ENCODE peak calls at places on chromosomes 16 and 17, in four cellular contexts. One of them, this sample, is unnamed. For H3K36me3, the result is how much of the 10 kb centered on the place peaks cover.

GRCh38 chr16:57235128-57236092 is 9.6 kb upstream of the ARL2BP start:
- DNase-seq in neuronal stem cell: no peak
- DNase-seq in H1: no peak
- DNase-seq in trophoblast cell: no peak
- DNase-seq in this sample: no peak

GRCh38 chr16:794091-794842 is 5.8 kb downstream of the CHTF18 start:
- DNase-seq in neuronal stem cell: no peak
- DNase-seq in H1: no peak
- DNase-seq in trophoblast cell: no peak
- DNase-seq in this sample: no peak

GRCh38 chr17:57902117-57902799 is 52.4 kb upstream of the MRPS23 start:
- DNase-seq in neuronal stem cell: no peak
- DNase-seq in H1: no peak
- DNase-seq in trophoblast cell: no peak
- DNase-seq in this sample: no peak

GRCh38 chr17:74442291-74442669 is 10.4 kb downstream of the GPRC5C start:
- DNase-seq in neuronal stem cell: no peak
- DNase-seq in H1: no peak
- DNase-seq in trophoblast cell: no peak
- DNase-seq in this sample: no peak

GRCh38 chr16:59604331-59604730 is 870.2 kb upstream of the GOT2 start:
- DNase-seq in neuronal stem cell: no peak
- DNase-seq in H1: no peak
- DNase-seq in trophoblast cell: no peak
- DNase-seq in this sample: no peak

GRCh38 chr17:36686123-36686669 is 84.8 kb downstream of the MRM1 start:
- DNase-seq in neuronal stem cell: no peak
- DNase-seq in H1: no peak
- DNase-seq in trophoblast cell: no peak
- DNase-seq in this sample: no peak

GRCh38 chr17:20213429-20213828 is 204.3 kb downstream of the SPECC1 start:
- DNase-seq in neuronal stem cell: no peak
- DNase-seq in H1: no peak
- DNase-seq in trophoblast cell: no peak
- DNase-seq in this sample: no peak

GRCh38 chr17:45040459-45040858 is 11.0 kb downstream of the DCAKD start:
- DNase-seq in neuronal stem cell: peak
- DNase-seq in H1: peak
- DNase-seq in trophoblast cell: no peak
- DNase-seq in this sample: peak

GRCh38 chr16:27529962-27530361 is 19.8 kb downstream of the GTF3C1 start:
- DNase-seq in neuronal stem cell: no peak
- DNase-seq in H1: no peak
- DNase-seq in trophoblast cell: no peak
- DNase-seq in this sample: no peak

GRCh38 chr17:31318298-31319190 is 2.9 kb downstream of the EVI2A start:
- DNase-seq in neuronal stem cell: no peak
- DNase-seq in H1: no peak
- DNase-seq in trophoblast cell: peak
- DNase-seq in this sample: no peak

GRCh38 chr17:16419074-16419928 is 3.9 kb downstream of the TRPV2 start:
- DNase-seq in neuronal stem cell: no peak
- DNase-seq in H1: no peak
- DNase-seq in trophoblast cell: peak
- DNase-seq in this sample: no peak

GRCh38 chr17:76382803-76383644 is 1.4 kb upstream of the SPHK1 start:
- DNase-seq in neuronal stem cell: peak
- DNase-seq in H1: peak
- DNase-seq in trophoblast cell: peak
- DNase-seq in this sample: no peak

GRCh38 chr17:18992454-18993130 is 12.0 kb downstream of the FAM83G start:
- DNase-seq in neuronal stem cell: no peak
- DNase-seq in H1: no peak
- DNase-seq in trophoblast cell: no peak
- DNase-seq in this sample: no peak

GRCh38 chr17:45733781-45734180 is 50.3 kb upstream of the CRHR1 start:
- DNase-seq in neuronal stem cell: no peak
- DNase-seq in H1: no peak
- DNase-seq in trophoblast cell: no peak
- DNase-seq in this sample: no peak

GRCh38 chr17:14471052-14471451 is 170.2 kb downstream of the HS3ST3B1 start:
- DNase-seq in neuronal stem cell: no peak
- DNase-seq in H1: no peak
- DNase-seq in trophoblast cell: peak
- DNase-seq in this sample: no peak

GRCh38 chr16:49458221-49458620 is 84.6 kb downstream of the C16orf78 start:
- DNase-seq in neuronal stem cell: no peak
- DNase-seq in H1: peak
- DNase-seq in trophoblast cell: no peak
- DNase-seq in this sample: no peak

GRCh38 chr17:57256708-57257112 is 387 bp downstream of the MSI2 start:
- DNase-seq in neuronal stem cell: no peak
- DNase-seq in H1: no peak
- DNase-seq in trophoblast cell: no peak
- DNase-seq in this sample: no peak

GRCh38 chr16:4373356-4373908 is 1.8 kb downstream of the VASN start:
- DNase-seq in neuronal stem cell: no peak
- DNase-seq in H1: no peak
- DNase-seq in trophoblast cell: no peak
- DNase-seq in this sample: no peak

GRCh38 chr16:56362057-56362655 is 63.2 kb downstream of the AMFR start:
- DNase-seq in neuronal stem cell: no peak
- DNase-seq in H1: no peak
- DNase-seq in trophoblast cell: no peak
- DNase-seq in this sample: no peak

GRCh38 chr17:78316115-78316866 is 43.6 kb downstream of the SOCS3 start:
- DNase-seq in neuronal stem cell: no peak
- DNase-seq in H1: peak
- DNase-seq in trophoblast cell: no peak
- DNase-seq in this sample: no peak

GRCh38 chr17:78313735-78314648 is 45.9 kb downstream of the SOCS3 start:
- DNase-seq in neuronal stem cell: no peak
- DNase-seq in H1: peak
- DNase-seq in trophoblast cell: peak
- DNase-seq in this sample: peak

GRCh38 chr17:78316867-78317816 is 42.7 kb downstream of the SOCS3 start:
- DNase-seq in neuronal stem cell: no peak
- DNase-seq in H1: peak
- DNase-seq in trophoblast cell: no peak
- DNase-seq in this sample: peak

GRCh38 chr17:78315355-78316114 is 44.3 kb downstream of the SOCS3 start:
- DNase-seq in neuronal stem cell: no peak
- DNase-seq in H1: no peak
- DNase-seq in trophoblast cell: no peak
- DNase-seq in this sample: no peak

GRCh38 chr17:78314683-78315354 is 45.1 kb downstream of the SOCS3 start:
- DNase-seq in neuronal stem cell: no peak
- DNase-seq in H1: no peak
- DNase-seq in trophoblast cell: no peak
- DNase-seq in this sample: no peak
- H3K4me3 ChIP-seq in neuronal stem cell: no peak
- H3K4me3 ChIP-seq in H1: peak
- H3K4me3 ChIP-seq in trophoblast cell: no peak
- H3K4me3 ChIP-seq in this sample: no peak

DNA sequence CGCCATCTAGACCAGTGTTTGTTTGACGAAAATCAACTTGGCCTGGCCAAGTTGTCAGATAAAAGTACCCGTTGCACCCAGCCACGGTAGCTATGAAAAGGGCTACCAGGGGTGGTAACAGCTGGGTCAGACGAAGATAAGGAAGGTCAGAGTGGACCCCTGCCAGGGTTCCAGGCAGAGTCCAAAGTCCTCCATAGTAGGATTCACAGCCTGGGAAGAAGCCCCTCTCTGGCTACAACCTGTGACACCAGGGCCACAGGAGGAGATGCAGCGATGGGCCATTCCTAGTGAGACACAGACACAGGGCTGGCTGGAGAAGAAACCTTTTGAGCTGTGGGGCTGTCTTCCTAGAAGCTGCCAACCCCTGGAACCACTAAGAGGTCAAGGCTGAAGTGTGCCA is 39.3 kb downstream of the MEAK7 start:
- DNase-seq in neuronal stem cell: no peak
- DNase-seq in H1: peak
- DNase-seq in trophoblast cell: no peak
- DNase-seq in this sample: no peak
- H3K36me3 ChIP-seq in neuronal stem cell: under half
- H3K36me3 ChIP-seq in H1: under half
- H3K36me3 ChIP-seq in trophoblast cell: under half
- H3K36me3 ChIP-seq in this sample: under half

GRCh38 chr17:7179317-7180254 is at the start of gene ASGR1:
- DNase-seq in neuronal stem cell: no peak
- DNase-seq in H1: no peak
- DNase-seq in trophoblast cell: no peak
- DNase-seq in this sample: no peak
- H3K4me3 ChIP-seq in neuronal stem cell: peak
- H3K4me3 ChIP-seq in H1: peak
- H3K4me3 ChIP-seq in trophoblast cell: no peak
- H3K4me3 ChIP-seq in this sample: peak

GRCh38 chr17:4019400-4019799 is 55.2 kb upstream of the ATP2A3 start:
- DNase-seq in neuronal stem cell: no peak
- DNase-seq in H1: no peak
- DNase-seq in trophoblast cell: no peak
- DNase-seq in this sample: no peak

GRCh38 chr17:4018446-4018845 is 54.2 kb upstream of the ATP2A3 start:
- DNase-seq in neuronal stem cell: no peak
- DNase-seq in H1: no peak
- DNase-seq in trophoblast cell: no peak
- DNase-seq in this sample: no peak

GRCh38 chr17:4023220-4023619 is 59.0 kb upstream of the ATP2A3 start:
- DNase-seq in neuronal stem cell: no peak
- DNase-seq in H1: no peak
- DNase-seq in trophoblast cell: no peak
- DNase-seq in this sample: no peak

GRCh38 chr17:4017377-4017776 is 53.1 kb upstream of the ATP2A3 start:
- DNase-seq in neuronal stem cell: no peak
- DNase-seq in H1: peak
- DNase-seq in trophoblast cell: no peak
- DNase-seq in this sample: no peak

GRCh38 chr17:4020096-4020495 is 55.9 kb upstream of the ATP2A3 start:
- DNase-seq in neuronal stem cell: no peak
- DNase-seq in H1: no peak
- DNase-seq in trophoblast cell: no peak
- DNase-seq in this sample: no peak
- H3K36me3 ChIP-seq in neuronal stem cell: under half
- H3K36me3 ChIP-seq in H1: under half
- H3K36me3 ChIP-seq in trophoblast cell: half or more
- H3K36me3 ChIP-seq in this sample: half or more

GRCh38 chr17:2398188-2398587 is 2.7 kb downstream of the MNT start:
- DNase-seq in neuronal stem cell: no peak
- DNase-seq in H1: no peak
- DNase-seq in trophoblast cell: no peak
- DNase-seq in this sample: no peak
- H3K4me3 ChIP-seq in neuronal stem cell: peak
- H3K4me3 ChIP-seq in H1: peak
- H3K4me3 ChIP-seq in trophoblast cell: peak
- H3K4me3 ChIP-seq in this sample: peak

GRCh38 chr16:30002614-30003346 is 6.7 kb downstream of the INO80E start:
- DNase-seq in neuronal stem cell: no peak
- DNase-seq in H1: no peak
- DNase-seq in trophoblast cell: no peak
- DNase-seq in this sample: no peak

GRCh38 chr16:29999605-30000004 is 3.6 kb downstream of the INO80E start:
- DNase-seq in neuronal stem cell: no peak
- DNase-seq in H1: no peak
- DNase-seq in trophoblast cell: no peak
- DNase-seq in this sample: no peak

GRCh38 chr16:30003670-30004423 is 7.0 kb downstream of the DOC2A start:
- DNase-seq in neuronal stem cell: no peak
- DNase-seq in H1: no peak
- DNase-seq in trophoblast cell: no peak
- DNase-seq in this sample: no peak

GRCh38 chr16:30004424-30004776 is 6.4 kb downstream of the DOC2A start:
- DNase-seq in neuronal stem cell: no peak
- DNase-seq in H1: no peak
- DNase-seq in trophoblast cell: no peak
- DNase-seq in this sample: no peak

DNA sequence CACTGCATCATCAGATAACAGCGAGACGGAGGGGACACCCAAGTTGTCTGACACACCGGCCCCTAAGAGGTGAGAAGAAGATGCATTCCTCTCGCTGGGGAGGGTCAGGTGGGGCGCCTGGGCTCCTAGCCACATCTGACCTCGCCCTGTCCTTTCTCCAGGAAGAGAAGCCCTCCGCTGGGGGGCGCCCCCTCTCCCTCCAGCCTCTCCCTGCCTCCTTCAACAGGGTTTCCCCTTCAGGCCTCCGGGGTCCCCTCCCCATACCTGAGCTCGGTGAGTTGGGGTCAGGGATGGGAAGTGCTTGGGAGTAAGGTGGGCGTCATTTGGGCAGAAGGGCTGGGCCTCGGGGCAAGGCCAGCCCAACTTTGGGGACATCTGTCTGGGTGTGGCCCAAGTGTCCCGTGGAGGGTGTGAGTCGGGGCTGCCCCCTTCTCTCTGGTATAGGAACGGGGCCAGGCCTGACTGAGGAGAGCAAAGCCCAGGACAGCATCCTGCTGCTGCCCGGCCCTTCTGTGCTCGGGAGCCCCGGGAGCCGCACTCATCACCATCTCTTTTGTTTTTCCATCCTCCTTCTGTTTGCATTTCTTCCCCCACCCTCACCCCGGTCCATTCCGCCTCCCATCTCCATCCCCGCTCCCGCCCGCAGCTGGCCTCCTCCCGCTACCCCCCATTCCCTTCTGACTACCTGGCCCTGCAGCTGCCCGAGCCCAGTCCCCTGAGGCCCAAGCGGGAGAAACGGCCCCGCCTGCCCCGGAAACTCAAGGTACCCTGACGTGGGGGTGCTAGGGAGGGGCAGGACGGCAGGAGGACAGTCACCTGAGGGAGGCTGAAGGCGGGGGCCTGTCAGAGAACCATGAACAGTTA is 5.0 kb downstream of the INO80E start:
- DNase-seq in neuronal stem cell: no peak
- DNase-seq in H1: peak
- DNase-seq in trophoblast cell: no peak
- DNase-seq in this sample: no peak
- H3K36me3 ChIP-seq in neuronal stem cell: under half
- H3K36me3 ChIP-seq in H1: under half
- H3K36me3 ChIP-seq in trophoblast cell: under half
- H3K36me3 ChIP-seq in this sample: half or more

This sample was measured in NT2/D1.